ENCODE peak calls at places on chromosome 14, in six cellular contexts. One of them, this sample, is unnamed.

GRCh38 chr14:22466520-22466919 is 122.5 kb downstream of the DAD1 start:
- DNase-seq in AG04450: no peak
- DNase-seq in T-helper 2 cell: no peak
- DNase-seq in nephron progenitor cell: no peak
- DNase-seq in germinal center: no peak
- DNase-seq in Calu3: no peak
- DNase-seq in this sample: no peak

GRCh38 chr14:93047187-93047586 is 68.5 kb downstream of the ITPK1 start:
- DNase-seq in T-helper 2 cell: no peak
- DNase-seq in Calu3: no peak
- DNase-seq in germinal center: no peak
- DNase-seq in AG04450: no peak
- DNase-seq in nephron progenitor cell: no peak
- DNase-seq in this sample: no peak

GRCh38 chr14:100221419-100222218 is 17.3 kb upstream of the YY1 start:
- DNase-seq in T-helper 2 cell: peak
- DNase-seq in AG04450: no peak
- DNase-seq in nephron progenitor cell: peak
- DNase-seq in germinal center: no peak
- DNase-seq in Calu3: peak
- DNase-seq in this sample: no peak

GRCh38 chr14:95432152-95433093 is 84.0 kb downstream of the SYNE3 start:
- DNase-seq in nephron progenitor cell: peak
- DNase-seq in AG04450: no peak
- DNase-seq in germinal center: no peak
- DNase-seq in T-helper 2 cell: no peak
- DNase-seq in Calu3: peak
- DNase-seq in this sample: no peak

GRCh38 chr14:36070056-36071043 is 106.2 kb downstream of the PTCSC3 start:
- DNase-seq in nephron progenitor cell: peak
- DNase-seq in germinal center: peak
- DNase-seq in AG04450: peak
- DNase-seq in T-helper 2 cell: peak
- DNase-seq in Calu3: peak
- DNase-seq in this sample: peak

GRCh38 chr14:75259946-75260545 is 18.6 kb upstream of the FOS start:
- DNase-seq in nephron progenitor cell: no peak
- DNase-seq in Calu3: no peak
- DNase-seq in T-helper 2 cell: no peak
- DNase-seq in germinal center: no peak
- DNase-seq in AG04450: no peak
- DNase-seq in this sample: no peak

GRCh38 chr14:68440776-68441175 is 352.1 kb downstream of the ZFP36L1 start:
- DNase-seq in T-helper 2 cell: no peak
- DNase-seq in nephron progenitor cell: no peak
- DNase-seq in AG04450: no peak
- DNase-seq in germinal center: no peak
- DNase-seq in Calu3: no peak
- DNase-seq in this sample: no peak

GRCh38 chr14:84036863-84037262 is 1493.1 kb upstream of the FLRT2 start:
- DNase-seq in AG04450: no peak
- DNase-seq in germinal center: no peak
- DNase-seq in nephron progenitor cell: no peak
- DNase-seq in T-helper 2 cell: no peak
- DNase-seq in Calu3: no peak
- DNase-seq in this sample: no peak

GRCh38 chr14:37270629-37271028 is 72.9 kb downstream of the MIPOL1 start:
- DNase-seq in nephron progenitor cell: no peak
- DNase-seq in Calu3: no peak
- DNase-seq in T-helper 2 cell: no peak
- DNase-seq in AG04450: no peak
- DNase-seq in germinal center: no peak
- DNase-seq in this sample: no peak

This sample was measured in SK-N-DZ.